ENCODE peak calls at places on chromosome 16, in seven cellular contexts. D, L, H, Z, C, G and J are unnamed samples.

GRCh38 chr16:85252461-85252860 is 140.2 kb upstream of the CIBAR2 start:
- DNase-seq in Z (no peak), D (no peak), H (no peak), L (no peak), G (no peak), C (no peak), J (no peak)

GRCh38 chr16:22063888-22064467 is 28.4 kb upstream of the VWA3A start:
- DNase-seq in D (no peak), G (no peak), C (no peak), L (no peak), Z (peak; percentile 14), H (no peak), J (no peak)

GRCh38 chr16:23826528-23827244 is 9.1 kb upstream of the PRKCB start:
- DNase-seq in Z (no peak), L (no peak), G (no peak), D (no peak), C (peak; percentile 76), H (no peak), J (no peak)

GRCh38 chr16:25691519-25692091 is at the start of gene HS3ST4:
- DNase-seq in L (no peak), Z (peak; percentile 85), C (no peak), G (no peak), D (no peak), H (no peak), J (peak; percentile 17)

GRCh38 chr16:68995011-68995504 is 110.4 kb upstream of the HAS3 start:
- DNase-seq in H (no peak), L (no peak), D (no peak), C (no peak), G (peak; percentile 35), Z (peak; percentile 70), J (peak; percentile 79)

GRCh38 chr16:2092866-2093265 is 42.8 kb downstream of the PKD1 start:
- DNase-seq in C (no peak), G (no peak), Z (no peak), H (no peak), D (no peak), L (no peak), J (no peak)

GRCh38 chr16:51039638-51040331 is 111.3 kb downstream of the SALL1 start:
- DNase-seq in L (no peak), Z (no peak), G (no peak), C (no peak), H (no peak), D (no peak), J (no peak)

GRCh38 chr16:67734731-67735201 is 15.7 kb upstream of the GFOD2 start:
- DNase-seq in D (no peak), L (no peak), G (no peak), H (no peak), Z (no peak), C (no peak), J (no peak)

GRCh38 chr16:57357330-57358151 is 1.0 kb upstream of the CCL22 start:
- DNase-seq in L (no peak), Z (no peak), G (no peak), H (no peak), C (no peak), D (no peak), J (no peak)

GRCh38 chr16:82899731-82900454 is 273.1 kb downstream of the CDH13 start:
- DNase-seq in H (no peak), G (no peak), L (no peak), Z (no peak), D (no peak), C (no peak), J (no peak)

GRCh38 chr16:24822542-24822941 is 23.2 kb upstream of the SLC5A11 start:
- DNase-seq in G (no peak), H (no peak), L (no peak), D (no peak), C (no peak), Z (no peak), J (no peak)

GRCh38 chr16:58409316-58409973 is 17.2 kb downstream of the GINS3 start:
- DNase-seq in H (peak; percentile 83), G (no peak), D (no peak), L (no peak), Z (no peak), C (no peak), J (no peak)

GRCh38 chr16:78317871-78318270 is 218.4 kb downstream of the WWOX start:
- DNase-seq in Z (peak; percentile 42), L (no peak), C (no peak), D (no peak), G (no peak), H (peak; percentile 3), J (no peak)

GRCh38 chr16:53948734-53949430 is 244.9 kb downstream of the FTO start:
- DNase-seq in H (no peak), Z (no peak), C (no peak), L (no peak), D (no peak), G (no peak), J (no peak)

GRCh38 chr16:23524886-23525285 is 14.6 kb upstream of the GGA2 start:
- DNase-seq in Z (no peak), G (no peak), C (no peak), H (no peak), D (no peak), L (no peak), J (no peak)